ENCODE peak calls at places on chromosomes 13 and 19, in ten cellular contexts. C is fibroblast of mammary gland; I is nephron progenitor cell; F is GM10248; N is CD8-positive, alpha-beta T cell; Z is activated B cell treated with CpG ODN at 0.5 μM for 24 hours; T is K562; E is breast epithelium; P is AG04450; S is fibroblast of pulmonary artery. W is an unnamed sample.

GRCh38 chr19:4455742-4456565 is 1.6 kb downstream of the UBXN6 start:
- DNase-seq in C (peak), I (peak), F (no peak), N (no peak), Z (no peak), T (peak), E (no peak), P (no peak), S (peak), W (no peak)

GRCh38 chr19:16371540-16371986 is 46.9 kb downstream of the KLF2 start:
- DNase-seq in C (no peak), I (no peak), F (peak), N (peak), Z (peak), T (peak), E (no peak), P (no peak), S (no peak), W (no peak)

GRCh38 chr13:76014618-76015315 is 378.6 kb downstream of the LMO7 start:
- DNase-seq in C (peak), I (peak), F (no peak), N (no peak), Z (no peak), T (no peak), E (no peak), P (no peak), S (peak), W (no peak)

GRCh38 chr13:95870421-95870820 is 182.8 kb downstream of the UGGT2 start:
- DNase-seq in C (no peak), I (no peak), F (no peak), N (no peak), Z (no peak), T (no peak), E (no peak), P (no peak), S (no peak), W (no peak)

GRCh38 chr13:76292726-76293125 is 593.5 kb downstream of the KCTD12 start:
- DNase-seq in C (peak), I (no peak), F (no peak), N (no peak), Z (no peak), T (no peak), E (no peak), P (no peak), S (peak), W (no peak)

GRCh38 chr13:51015973-51016372 is 95.1 kb downstream of the C13orf42 start:
- DNase-seq in C (no peak), I (no peak), F (no peak), N (no peak), Z (no peak), T (no peak), E (no peak), P (no peak), S (no peak), W (no peak)

GRCh38 chr13:111407381-111408131 is 87.1 kb downstream of the TEX29 start:
- DNase-seq in C (no peak), I (no peak), F (no peak), N (no peak), Z (no peak), T (no peak), E (no peak), P (no peak), S (no peak), W (no peak)

GRCh38 chr19:47446534-47447469 is 24.9 kb downstream of the SLC8A2 start:
- DNase-seq in C (no peak), I (peak), F (no peak), N (no peak), Z (no peak), T (peak), E (no peak), P (no peak), S (peak), W (no peak)

GRCh38 chr13:29548722-29549446 is 46.6 kb downstream of the SLC7A1 start:
- DNase-seq in C (no peak), I (no peak), F (no peak), N (no peak), Z (no peak), T (peak), E (no peak), P (no peak), S (peak), W (no peak)

GRCh38 chr19:347946-348861 is 3.6 kb upstream of the MIER2 start:
- DNase-seq in C (no peak), I (no peak), F (no peak), N (no peak), Z (no peak), T (peak), E (no peak), P (no peak), S (peak), W (no peak)

GRCh38 chr19:35872180-35872579 is 3.8 kb downstream of the APLP1 start:
- DNase-seq in C (no peak), I (no peak), F (no peak), N (no peak), Z (no peak), T (no peak), E (no peak), P (no peak), S (no peak), W (no peak)

GRCh38 chr19:6866646-6867255 is 20.6 kb upstream of the ADGRE1 start:
- DNase-seq in C (no peak), I (no peak), F (no peak), N (no peak), Z (no peak), T (no peak), E (no peak), P (no peak), S (no peak), W (no peak)

GRCh38 chr19:10111405-10111811 is at the start of gene P2RY11:
- DNase-seq in C (no peak), I (no peak), F (no peak), N (peak), Z (peak), T (peak), E (no peak), P (no peak), S (no peak), W (no peak)

GRCh38 chr13:90105276-90105675 is 1242.2 kb upstream of the MIR17HG start:
- DNase-seq in C (peak), I (no peak), F (no peak), N (no peak), Z (no peak), T (no peak), E (no peak), P (no peak), S (peak), W (no peak)

GRCh38 chr13:27264181-27264580 is 6.4 kb upstream of the RASL11A start:
- DNase-seq in C (peak), I (no peak), F (no peak), N (no peak), Z (no peak), T (no peak), E (no peak), P (peak), S (peak), W (no peak)

GRCh38 chr19:43699506-43700367 is 16.1 kb upstream of the IRGC start:
- DNase-seq in C (peak), I (peak), F (no peak), N (no peak), Z (peak), T (no peak), E (no peak), P (no peak), S (peak), W (peak)

GRCh38 chr19:42553292-42554045 is 25.2 kb upstream of the CEACAM1 start:
- DNase-seq in C (peak), I (no peak), F (no peak), N (no peak), Z (no peak), T (no peak), E (no peak), P (peak), S (peak), W (no peak)

GRCh38 chr13:26538363-26539317 is 18.8 kb upstream of the WASF3 start:
- DNase-seq in C (peak), I (no peak), F (no peak), N (no peak), Z (no peak), T (no peak), E (no peak), P (no peak), S (peak), W (no peak)

GRCh38 chr19:46373573-46374359 is 26.9 kb downstream of the PPP5C start:
- DNase-seq in C (peak), I (no peak), F (no peak), N (no peak), Z (no peak), T (no peak), E (peak), P (no peak), S (peak), W (no peak)

GRCh38 chr19:55209430-55210119 is at the start of gene PTPRH:
- DNase-seq in C (no peak), I (no peak), F (peak), N (no peak), Z (no peak), T (no peak), E (no peak), P (no peak), S (no peak), W (no peak)

GRCh38 chr13:38590796-38591507 is 95.9 kb upstream of the FREM2 start:
- DNase-seq in C (no peak), I (no peak), F (no peak), N (no peak), Z (no peak), T (no peak), E (no peak), P (no peak), S (no peak), W (no peak)

GRCh38 chr19:57305056-57305455 is 15.2 kb upstream of the ZNF543 start:
- DNase-seq in C (no peak), I (no peak), F (no peak), N (no peak), Z (no peak), T (no peak), E (no peak), P (no peak), S (no peak), W (no peak)

GRCh38 chr19:57302727-57303401 is 17.4 kb upstream of the ZNF543 start:
- DNase-seq in C (no peak), I (no peak), F (no peak), N (no peak), Z (no peak), T (no peak), E (no peak), P (no peak), S (no peak), W (no peak)

GRCh38 chr19:57302020-57302465 is 18.2 kb upstream of the ZNF543 start:
- DNase-seq in C (peak), I (no peak), F (no peak), N (no peak), Z (no peak), T (no peak), E (peak), P (peak), S (peak), W (no peak)
- TF ChIP-seq CTCF in C (peak), I (no peak), F (no peak), N (no peak), Z (no peak), T (no peak), E (no peak), P (peak), S (peak), W (no peak)

GRCh38 chr13:36837354-36838092 is 18.5 kb downstream of the RFXAP start:
- DNase-seq in C (no peak), I (no peak), F (no peak), N (no peak), Z (no peak), T (no peak), E (no peak), P (no peak), S (no peak), W (no peak)

GRCh38 chr13:36841411-36841810 is 22.4 kb downstream of the RFXAP start:
- DNase-seq in C (peak), I (no peak), F (no peak), N (no peak), Z (no peak), T (no peak), E (no peak), P (no peak), S (no peak), W (no peak)

GRCh38 chr13:36839981-36840380 is 21.0 kb downstream of the RFXAP start:
- DNase-seq in C (no peak), I (no peak), F (no peak), N (no peak), Z (no peak), T (no peak), E (no peak), P (no peak), S (no peak), W (no peak)

GRCh38 chr13:36839281-36839680 is 20.3 kb downstream of the RFXAP start:
- DNase-seq in C (no peak), I (no peak), F (no peak), N (no peak), Z (no peak), T (no peak), E (no peak), P (no peak), S (no peak), W (no peak)

GRCh38 chr13:36840718-36841250 is 21.8 kb downstream of the RFXAP start:
- DNase-seq in C (no peak), I (no peak), F (no peak), N (no peak), Z (no peak), T (no peak), E (no peak), P (no peak), S (no peak), W (no peak)
- TF ChIP-seq CTCF in C (no peak), I (no peak), F (no peak), N (no peak), Z (no peak), T (no peak), E (no peak), P (no peak), S (no peak), W (no peak)

DNA sequence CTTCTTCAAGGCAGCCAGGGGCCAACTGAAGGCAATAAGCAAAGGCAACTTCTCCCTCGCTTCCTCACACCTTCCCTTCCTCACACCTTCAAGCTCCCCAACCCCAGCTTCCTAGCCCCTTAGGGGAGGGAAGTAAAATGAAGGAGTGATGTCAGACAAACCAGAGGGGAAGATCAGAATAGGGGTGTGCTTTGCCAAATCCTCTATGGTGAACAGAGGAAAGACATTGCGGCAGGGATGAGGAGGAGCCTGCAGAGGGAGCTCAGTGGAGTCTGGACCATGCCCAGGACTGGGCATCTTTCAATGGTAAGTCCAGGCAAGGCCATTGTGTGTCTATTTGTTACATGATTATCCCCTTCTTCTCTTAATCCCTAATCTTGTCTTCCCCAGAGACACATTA is 164.0 kb downstream of the TSHZ3 start:
- DNase-seq in C (peak), I (no peak), F (no peak), N (no peak), Z (no peak), T (no peak), E (no peak), P (no peak), S (peak), W (no peak)
- TF ChIP-seq CTCF in C (peak), I (no peak), F (no peak), N (no peak), Z (no peak), T (no peak), E (no peak), P (no peak), S (no peak), W (no peak)

DNA sequence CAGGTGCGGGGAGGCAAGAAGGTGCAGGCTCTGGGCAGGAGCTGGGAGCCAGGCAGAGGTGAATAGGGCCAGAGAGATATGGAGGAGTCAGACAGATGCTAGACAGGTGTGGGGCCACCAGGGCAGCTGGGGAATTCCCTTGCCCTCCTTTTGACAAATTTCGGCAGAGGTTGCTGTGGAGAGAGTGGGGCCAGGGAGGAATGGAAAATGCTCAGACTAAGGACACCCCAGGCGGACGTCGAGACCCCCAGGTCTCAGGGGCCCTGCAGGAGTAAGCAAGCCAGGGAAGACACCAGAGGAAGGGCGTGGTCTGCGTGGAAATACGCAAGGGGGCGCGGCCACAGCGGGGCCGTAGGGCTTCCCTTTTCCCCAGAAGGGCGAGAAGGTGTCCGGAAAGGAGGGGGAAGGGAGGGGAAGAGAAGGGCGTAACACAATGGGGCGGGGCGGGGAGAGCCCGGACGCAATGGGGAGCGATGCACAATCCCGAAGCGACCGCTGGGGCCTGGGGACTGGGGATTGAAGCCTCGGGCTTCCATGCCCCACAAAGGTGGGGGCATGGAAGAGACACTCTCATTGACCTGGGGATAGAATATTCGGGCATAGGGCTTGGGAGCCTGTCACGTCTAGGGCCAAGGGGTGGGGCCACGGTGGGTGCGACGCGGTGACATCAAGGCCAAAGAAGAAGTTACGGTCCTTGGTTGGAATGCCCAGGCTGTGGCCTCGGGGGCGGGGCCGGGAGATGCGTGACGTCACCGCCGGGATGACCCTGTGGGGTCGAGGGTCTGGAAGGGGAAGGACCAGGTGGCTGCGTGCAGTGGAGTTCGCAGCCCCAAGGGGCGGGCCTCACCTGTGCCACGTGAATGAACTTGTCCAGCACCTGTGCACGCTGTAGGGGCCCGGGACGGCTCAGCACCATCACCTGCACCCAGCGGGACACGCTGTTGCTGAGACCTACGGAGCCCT is 8.2 kb downstream of the RASGRP4 start:
- DNase-seq in C (no peak), I (peak), F (peak), N (peak), Z (peak), T (peak), E (no peak), P (no peak), S (no peak), W (peak)
- TF ChIP-seq CTCF in C (no peak), I (no peak), F (no peak), N (no peak), Z (no peak), T (peak), E (no peak), P (no peak), S (no peak), W (peak)

GRCh38 chr13:113731192-113732175 is 27.5 kb upstream of the TMEM255B start:
- DNase-seq in C (no peak), I (no peak), F (no peak), N (no peak), Z (no peak), T (no peak), E (no peak), P (no peak), S (no peak), W (no peak)
- TF ChIP-seq CTCF in C (no peak), I (no peak), F (no peak), N (no peak), Z (no peak), T (no peak), E (no peak), P (no peak), S (no peak), W (no peak)

GRCh38 chr13:98123176-98123575 is 19.7 kb upstream of the FARP1 start:
- DNase-seq in C (no peak), I (no peak), F (no peak), N (no peak), Z (no peak), T (no peak), E (no peak), P (no peak), S (no peak), W (no peak)
- TF ChIP-seq CTCF in C (no peak), I (no peak), F (no peak), N (no peak), Z (no peak), T (no peak), E (no peak), P (no peak), S (no peak), W (no peak)

GRCh38 chr13:74288361-74288911 is 154.2 kb upstream of the KLF12 start:
- DNase-seq in C (no peak), I (peak), F (no peak), N (peak), Z (peak), T (no peak), E (no peak), P (no peak), S (no peak), W (peak)
- TF ChIP-seq CTCF in C (no peak), I (no peak), F (no peak), N (no peak), Z (no peak), T (no peak), E (no peak), P (no peak), S (no peak), W (no peak)

GRCh38 chr13:23696610-23697009 is 126.4 kb downstream of the TNFRSF19 start:
- DNase-seq in C (no peak), I (no peak), F (no peak), N (no peak), Z (no peak), T (no peak), E (no peak), P (no peak), S (no peak), W (no peak)

GRCh38 chr13:23692816-23693215 is 122.6 kb downstream of the TNFRSF19 start:
- DNase-seq in C (no peak), I (no peak), F (no peak), N (no peak), Z (no peak), T (no peak), E (no peak), P (no peak), S (no peak), W (no peak)

GRCh38 chr13:23697772-23698313 is 127.6 kb downstream of the TNFRSF19 start:
- DNase-seq in C (no peak), I (no peak), F (no peak), N (no peak), Z (no peak), T (no peak), E (no peak), P (no peak), S (no peak), W (no peak)

GRCh38 chr13:23695196-23695595 is 125.0 kb downstream of the TNFRSF19 start:
- DNase-seq in C (no peak), I (no peak), F (no peak), N (no peak), Z (no peak), T (no peak), E (no peak), P (no peak), S (no peak), W (no peak)

GRCh38 chr13:23695711-23696512 is 125.7 kb downstream of the TNFRSF19 start:
- DNase-seq in C (no peak), I (no peak), F (peak), N (peak), Z (peak), T (no peak), E (no peak), P (no peak), S (no peak), W (no peak)
- TF ChIP-seq CTCF in C (no peak), I (no peak), F (no peak), N (no peak), Z (no peak), T (no peak), E (no peak), P (no peak), S (no peak), W (no peak)

DNA sequence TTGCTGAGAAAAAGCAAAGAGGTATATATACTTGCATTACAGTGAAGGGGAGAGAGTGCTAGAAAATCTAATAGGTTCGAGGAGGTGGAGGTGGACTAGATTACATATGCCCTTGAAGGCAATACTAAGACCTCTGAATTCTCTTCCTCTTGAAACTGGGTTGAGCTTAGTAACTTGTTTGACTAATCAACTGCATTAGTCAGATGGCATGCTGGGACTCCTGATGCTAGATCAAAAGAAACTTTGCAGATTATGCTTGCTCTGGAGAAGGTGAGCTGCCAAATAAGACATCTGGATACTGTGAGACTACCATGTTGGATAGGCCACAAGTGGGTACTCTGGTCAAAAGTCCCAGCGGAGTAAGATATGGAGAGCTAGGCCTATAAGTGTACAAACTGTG is 331.3 kb downstream of the KLF5 start:
- DNase-seq in C (no peak), I (no peak), F (no peak), N (no peak), Z (no peak), T (no peak), E (no peak), P (no peak), S (no peak), W (no peak)
- TF ChIP-seq CTCF in C (no peak), I (no peak), F (no peak), N (no peak), Z (no peak), T (no peak), E (no peak), P (no peak), S (no peak), W (no peak)